ENCODE peak calls at places on chromosomes 1 and 21, in nine cellular contexts. One of them, this sample, is unnamed.
A peak's percentile ranks its signal among the peaks of the same experiment; 100 is the strongest.

GRCh38 chr1:8170059-8170835 is 144.1 kb upstream of the ERRFI1 start:
- DNase-seq in NCI-H1092: no peak
- DNase-seq in iPS DF 6.9: no peak
- DNase-seq in DMS 273 treated with DMSO at 0.1 percent for 48 hours: no peak
- DNase-seq in amniotic stem cell: no peak
- DNase-seq in CD8-positive, alpha-beta memory T cell: no peak
- DNase-seq in ecto neural progenitor cell: no peak
- DNase-seq in PC-9: no peak
- DNase-seq in stimulated activated CD8-positive, alpha-beta memory T cell treated with anti-CD3 and anti-CD28 coated beads, Interleukin-2, amount 100 ng/mL, for 1 hour: no peak
- DNase-seq in this sample: peak; percentile 69

GRCh38 chr21:41316641-41317392 is at the start of gene FAM3B:
- DNase-seq in NCI-H1092: peak; percentile 29
- DNase-seq in iPS DF 6.9: no peak
- DNase-seq in DMS 273 treated with DMSO at 0.1 percent for 48 hours: no peak
- DNase-seq in amniotic stem cell: no peak
- DNase-seq in CD8-positive, alpha-beta memory T cell: no peak
- DNase-seq in ecto neural progenitor cell: peak; percentile 72
- DNase-seq in PC-9: no peak
- DNase-seq in stimulated activated CD8-positive, alpha-beta memory T cell treated with anti-CD3 and anti-CD28 coated beads, Interleukin-2, amount 100 ng/mL, for 1 hour: no peak
- DNase-seq in this sample: peak; percentile 69

GRCh38 chr1:159983681-159984080 is 29.6 kb upstream of the SLAMF9 start:
- DNase-seq in NCI-H1092: no peak
- DNase-seq in iPS DF 6.9: no peak
- DNase-seq in DMS 273 treated with DMSO at 0.1 percent for 48 hours: no peak
- DNase-seq in amniotic stem cell: no peak
- DNase-seq in CD8-positive, alpha-beta memory T cell: no peak
- DNase-seq in ecto neural progenitor cell: peak; percentile 28
- DNase-seq in PC-9: no peak
- DNase-seq in stimulated activated CD8-positive, alpha-beta memory T cell treated with anti-CD3 and anti-CD28 coated beads, Interleukin-2, amount 100 ng/mL, for 1 hour: no peak
- DNase-seq in this sample: no peak

GRCh38 chr1:47839460-47839760 is 157.8 kb downstream of the TRABD2B start:
- DNase-seq in NCI-H1092: no peak
- DNase-seq in iPS DF 6.9: no peak
- DNase-seq in DMS 273 treated with DMSO at 0.1 percent for 48 hours: no peak
- DNase-seq in amniotic stem cell: no peak
- DNase-seq in CD8-positive, alpha-beta memory T cell: no peak
- DNase-seq in ecto neural progenitor cell: no peak
- DNase-seq in PC-9: no peak
- DNase-seq in stimulated activated CD8-positive, alpha-beta memory T cell treated with anti-CD3 and anti-CD28 coated beads, Interleukin-2, amount 100 ng/mL, for 1 hour: no peak
- DNase-seq in this sample: no peak

GRCh38 chr1:23899070-23899469 is 14.1 kb downstream of the CNR2 start:
- DNase-seq in NCI-H1092: no peak
- DNase-seq in iPS DF 6.9: no peak
- DNase-seq in DMS 273 treated with DMSO at 0.1 percent for 48 hours: no peak
- DNase-seq in amniotic stem cell: no peak
- DNase-seq in CD8-positive, alpha-beta memory T cell: no peak
- DNase-seq in ecto neural progenitor cell: no peak
- DNase-seq in PC-9: no peak
- DNase-seq in stimulated activated CD8-positive, alpha-beta memory T cell treated with anti-CD3 and anti-CD28 coated beads, Interleukin-2, amount 100 ng/mL, for 1 hour: no peak
- DNase-seq in this sample: no peak

GRCh38 chr1:21659099-21659923 is 9.8 kb downstream of the RAP1GAP start:
- DNase-seq in NCI-H1092: peak; percentile 83
- DNase-seq in iPS DF 6.9: no peak
- DNase-seq in DMS 273 treated with DMSO at 0.1 percent for 48 hours: no peak
- DNase-seq in amniotic stem cell: no peak
- DNase-seq in CD8-positive, alpha-beta memory T cell: peak; percentile 76
- DNase-seq in ecto neural progenitor cell: peak; percentile 94
- DNase-seq in PC-9: peak; percentile 40
- DNase-seq in stimulated activated CD8-positive, alpha-beta memory T cell treated with anti-CD3 and anti-CD28 coated beads, Interleukin-2, amount 100 ng/mL, for 1 hour: peak; percentile 49
- DNase-seq in this sample: peak; percentile 91

GRCh38 chr1:37034301-37035013 is at the start of gene GRIK3:
- DNase-seq in NCI-H1092: peak; percentile 74
- DNase-seq in iPS DF 6.9: no peak
- DNase-seq in DMS 273 treated with DMSO at 0.1 percent for 48 hours: no peak
- DNase-seq in amniotic stem cell: no peak
- DNase-seq in CD8-positive, alpha-beta memory T cell: no peak
- DNase-seq in ecto neural progenitor cell: peak; percentile 77
- DNase-seq in PC-9: no peak
- DNase-seq in stimulated activated CD8-positive, alpha-beta memory T cell treated with anti-CD3 and anti-CD28 coated beads, Interleukin-2, amount 100 ng/mL, for 1 hour: no peak
- DNase-seq in this sample: peak; percentile 38

GRCh38 chr1:208219098-208219658 is 25.0 kb downstream of the PLXNA2 start:
- DNase-seq in NCI-H1092: no peak
- DNase-seq in iPS DF 6.9: no peak
- DNase-seq in DMS 273 treated with DMSO at 0.1 percent for 48 hours: no peak
- DNase-seq in amniotic stem cell: no peak
- DNase-seq in CD8-positive, alpha-beta memory T cell: no peak
- DNase-seq in ecto neural progenitor cell: no peak
- DNase-seq in PC-9: no peak
- DNase-seq in stimulated activated CD8-positive, alpha-beta memory T cell treated with anti-CD3 and anti-CD28 coated beads, Interleukin-2, amount 100 ng/mL, for 1 hour: no peak
- DNase-seq in this sample: no peak

GRCh38 chr1:25487628-25488027 is 55.8 kb upstream of the LDLRAP1 start:
- DNase-seq in NCI-H1092: no peak
- DNase-seq in iPS DF 6.9: no peak
- DNase-seq in DMS 273 treated with DMSO at 0.1 percent for 48 hours: no peak
- DNase-seq in amniotic stem cell: no peak
- DNase-seq in CD8-positive, alpha-beta memory T cell: peak; percentile 15
- DNase-seq in ecto neural progenitor cell: no peak
- DNase-seq in PC-9: no peak
- DNase-seq in stimulated activated CD8-positive, alpha-beta memory T cell treated with anti-CD3 and anti-CD28 coated beads, Interleukin-2, amount 100 ng/mL, for 1 hour: no peak
- DNase-seq in this sample: no peak

GRCh38 chr1:97845805-97846204 is 75.0 kb downstream of the DPYD start:
- DNase-seq in NCI-H1092: no peak
- DNase-seq in iPS DF 6.9: no peak
- DNase-seq in DMS 273 treated with DMSO at 0.1 percent for 48 hours: no peak
- DNase-seq in amniotic stem cell: no peak
- DNase-seq in CD8-positive, alpha-beta memory T cell: no peak
- DNase-seq in ecto neural progenitor cell: no peak
- DNase-seq in PC-9: no peak
- DNase-seq in stimulated activated CD8-positive, alpha-beta memory T cell treated with anti-CD3 and anti-CD28 coated beads, Interleukin-2, amount 100 ng/mL, for 1 hour: no peak
- DNase-seq in this sample: no peak

GRCh38 chr1:201307239-201307638 is 23.9 kb downstream of the PKP1 start:
- DNase-seq in NCI-H1092: no peak
- DNase-seq in iPS DF 6.9: no peak
- DNase-seq in DMS 273 treated with DMSO at 0.1 percent for 48 hours: no peak
- DNase-seq in amniotic stem cell: no peak
- DNase-seq in CD8-positive, alpha-beta memory T cell: no peak
- DNase-seq in ecto neural progenitor cell: no peak
- DNase-seq in PC-9: no peak
- DNase-seq in stimulated activated CD8-positive, alpha-beta memory T cell treated with anti-CD3 and anti-CD28 coated beads, Interleukin-2, amount 100 ng/mL, for 1 hour: no peak
- DNase-seq in this sample: no peak

GRCh38 chr1:5991784-5992033 is 516 bp downstream of the NPHP4 start:
- DNase-seq in NCI-H1092: peak; percentile 61
- DNase-seq in iPS DF 6.9: no peak
- DNase-seq in DMS 273 treated with DMSO at 0.1 percent for 48 hours: no peak
- DNase-seq in amniotic stem cell: no peak
- DNase-seq in CD8-positive, alpha-beta memory T cell: no peak
- DNase-seq in ecto neural progenitor cell: no peak
- DNase-seq in PC-9: no peak
- DNase-seq in stimulated activated CD8-positive, alpha-beta memory T cell treated with anti-CD3 and anti-CD28 coated beads, Interleukin-2, amount 100 ng/mL, for 1 hour: no peak
- DNase-seq in this sample: no peak

GRCh38 chr1:205915354-205915990 is 27.8 kb downstream of the SLC26A9 start:
- DNase-seq in NCI-H1092: no peak
- DNase-seq in iPS DF 6.9: no peak
- DNase-seq in DMS 273 treated with DMSO at 0.1 percent for 48 hours: no peak
- DNase-seq in amniotic stem cell: no peak
- DNase-seq in CD8-positive, alpha-beta memory T cell: no peak
- DNase-seq in ecto neural progenitor cell: no peak
- DNase-seq in PC-9: no peak
- DNase-seq in stimulated activated CD8-positive, alpha-beta memory T cell treated with anti-CD3 and anti-CD28 coated beads, Interleukin-2, amount 100 ng/mL, for 1 hour: no peak
- DNase-seq in this sample: no peak

GRCh38 chr1:210438928-210439841 is 110.5 kb downstream of the HHAT start:
- DNase-seq in NCI-H1092: no peak
- DNase-seq in iPS DF 6.9: no peak
- DNase-seq in DMS 273 treated with DMSO at 0.1 percent for 48 hours: no peak
- DNase-seq in amniotic stem cell: peak; percentile 49
- DNase-seq in CD8-positive, alpha-beta memory T cell: no peak
- DNase-seq in ecto neural progenitor cell: no peak
- DNase-seq in PC-9: peak; percentile 59
- DNase-seq in stimulated activated CD8-positive, alpha-beta memory T cell treated with anti-CD3 and anti-CD28 coated beads, Interleukin-2, amount 100 ng/mL, for 1 hour: no peak
- DNase-seq in this sample: no peak

GRCh38 chr1:64650411-64650810 is 94.5 kb upstream of the RAVER2 start:
- DNase-seq in NCI-H1092: no peak
- DNase-seq in iPS DF 6.9: no peak
- DNase-seq in DMS 273 treated with DMSO at 0.1 percent for 48 hours: no peak
- DNase-seq in amniotic stem cell: no peak
- DNase-seq in CD8-positive, alpha-beta memory T cell: no peak
- DNase-seq in ecto neural progenitor cell: no peak
- DNase-seq in PC-9: no peak
- DNase-seq in stimulated activated CD8-positive, alpha-beta memory T cell treated with anti-CD3 and anti-CD28 coated beads, Interleukin-2, amount 100 ng/mL, for 1 hour: no peak
- DNase-seq in this sample: no peak

GRCh38 chr1:235953801-235954200 is 87.1 kb upstream of the LYST start:
- DNase-seq in NCI-H1092: no peak
- DNase-seq in iPS DF 6.9: no peak
- DNase-seq in DMS 273 treated with DMSO at 0.1 percent for 48 hours: no peak
- DNase-seq in amniotic stem cell: no peak
- DNase-seq in CD8-positive, alpha-beta memory T cell: no peak
- DNase-seq in ecto neural progenitor cell: no peak
- DNase-seq in PC-9: peak; percentile 55
- DNase-seq in stimulated activated CD8-positive, alpha-beta memory T cell treated with anti-CD3 and anti-CD28 coated beads, Interleukin-2, amount 100 ng/mL, for 1 hour: no peak
- DNase-seq in this sample: no peak